ENCODE peak calls at places on chromosome 14, in nine cellular contexts. N, Z, O, P, K, F, I, W and X are unnamed samples.

GRCh38 chr14:71267691-71268090 is 360.4 kb downstream of the PCNX1 start:
- DNase-seq in P (no peak), O (no peak), W (no peak), N (no peak), K (no peak), Z (no peak), F (no peak), I (no peak), X (peak; percentile 18)

GRCh38 chr14:57392830-57393229 is 2.4 kb downstream of the NAA30 start:
- DNase-seq in N (no peak), P (no peak), W (no peak), I (no peak), O (no peak), F (no peak), Z (no peak), K (no peak), X (no peak)

GRCh38 chr14:84485016-84485415 is 1044.9 kb upstream of the FLRT2 start:
- DNase-seq in I (no peak), F (no peak), K (no peak), N (no peak), Z (no peak), O (no peak), W (no peak), P (no peak), X (no peak)

GRCh38 chr14:37406095-37406494 is 189.0 kb downstream of the FOXA1 start:
- DNase-seq in N (no peak), K (no peak), W (no peak), F (no peak), I (no peak), Z (no peak), O (no peak), P (no peak), X (no peak)

GRCh38 chr14:68969278-68969677 is 9.8 kb downstream of the ACTN1 start:
- DNase-seq in N (no peak), F (no peak), Z (no peak), W (no peak), P (no peak), I (peak; percentile 66), O (no peak), K (no peak), X (no peak)

GRCh38 chr14:54804720-54805060 is 97.9 kb downstream of the GCH1 start:
- DNase-seq in P (peak; percentile 39), Z (no peak), K (no peak), N (no peak), F (no peak), O (no peak), W (no peak), I (no peak), X (no peak)

GRCh38 chr14:68137704-68138619 is 318.4 kb downstream of the RAD51B start:
- DNase-seq in F (peak; percentile 90), O (no peak), N (peak; percentile 57), P (peak; percentile 95), Z (no peak), W (no peak), I (peak; percentile 32), K (peak; percentile 80), X (no peak)

GRCh38 chr14:74852922-74853530 is 22.9 kb downstream of the PROX2 start:
- DNase-seq in K (peak; percentile 66), I (no peak), F (no peak), P (no peak), O (no peak), Z (no peak), W (no peak), N (no peak), X (no peak)

GRCh38 chr14:67359319-67359774 is 257 bp downstream of the ATP6V1D start:
- DNase-seq in N (peak; percentile 39), F (peak; percentile 62), K (peak; percentile 24), I (peak; percentile 46), O (no peak), Z (peak; percentile 53), W (peak; percentile 56), P (peak; percentile 54), X (no peak)

GRCh38 chr14:58944226-58944769 is 244.2 kb upstream of the DAAM1 start:
- DNase-seq in K (no peak), Z (no peak), N (no peak), F (peak; percentile 29), O (no peak), I (no peak), P (peak; percentile 59), W (no peak), X (no peak)

GRCh38 chr14:80271389-80271788 is 60.1 kb upstream of the DIO2 start:
- DNase-seq in Z (no peak), O (no peak), N (no peak), I (no peak), F (no peak), W (no peak), P (no peak), K (no peak), X (no peak)

GRCh38 chr14:90651976-90652560 is 164.2 kb downstream of the TTC7B start:
- DNase-seq in O (no peak), P (no peak), F (no peak), N (no peak), I (no peak), W (no peak), K (no peak), Z (no peak), X (no peak)

GRCh38 chr14:99513946-99514551 is 32.8 kb downstream of the CCNK start:
- DNase-seq in N (no peak), P (no peak), I (no peak), W (peak; percentile 44), Z (no peak), K (no peak), F (no peak), O (no peak), X (no peak)

GRCh38 chr14:104184911-104185499 is 46.6 kb downstream of the KIF26A start:
- DNase-seq in K (no peak), P (no peak), I (peak; percentile 72), W (peak; percentile 78), N (peak; percentile 39), Z (no peak), O (no peak), F (no peak), X (no peak)

GRCh38 chr14:67964391-67964812 is 144.8 kb downstream of the RAD51B start:
- DNase-seq in W (no peak), P (no peak), O (no peak), N (no peak), I (no peak), K (no peak), Z (no peak), F (no peak), X (no peak)

GRCh38 chr14:92728781-92729364 is 19.6 kb downstream of the LGMN start:
- DNase-seq in Z (peak; percentile 54), W (no peak), F (no peak), N (peak; percentile 52), K (no peak), I (no peak), P (no peak), O (no peak), X (no peak)

DNA sequence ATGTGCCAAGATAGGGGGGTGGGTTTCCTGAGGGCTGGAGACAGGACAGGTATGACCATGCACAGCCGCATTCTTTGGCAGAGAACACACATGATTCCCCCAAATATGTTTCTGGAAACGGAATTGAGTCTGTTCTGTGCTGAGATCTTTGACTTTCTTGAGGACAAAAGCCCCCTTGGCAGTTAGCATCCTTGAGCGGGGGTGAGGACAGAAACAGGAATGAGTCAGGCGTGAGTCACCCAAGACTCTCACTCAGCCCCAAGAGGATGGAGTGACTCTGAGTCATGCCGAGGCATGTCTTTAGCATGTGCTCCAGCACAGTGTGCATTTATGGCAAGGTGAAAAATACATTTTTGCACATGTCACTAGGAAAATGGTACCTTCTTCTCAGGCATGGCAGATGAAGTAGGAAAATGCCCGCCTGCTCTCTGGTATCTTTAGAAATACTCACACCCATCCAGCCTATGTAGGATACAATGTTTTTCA is 52.1 kb downstream of the DAD1 start:
- DNase-seq in Z (no peak), W (no peak), P (no peak), F (no peak), N (peak; percentile 77), K (peak; percentile 81), I (peak; percentile 73), O (peak; percentile 97), X (no peak)
- H3K27ac ChIP-seq in Z (peak overlapping the region; percentile 28), W (no peak overlapping the region), P (no peak overlapping the region), F (no peak overlapping the region), N (no peak overlapping the region), K (peak overlapping the region; percentile 85), I (no peak overlapping the region), O (peak overlapping the region; percentile 72), X (no peak overlapping the region)

DNA sequence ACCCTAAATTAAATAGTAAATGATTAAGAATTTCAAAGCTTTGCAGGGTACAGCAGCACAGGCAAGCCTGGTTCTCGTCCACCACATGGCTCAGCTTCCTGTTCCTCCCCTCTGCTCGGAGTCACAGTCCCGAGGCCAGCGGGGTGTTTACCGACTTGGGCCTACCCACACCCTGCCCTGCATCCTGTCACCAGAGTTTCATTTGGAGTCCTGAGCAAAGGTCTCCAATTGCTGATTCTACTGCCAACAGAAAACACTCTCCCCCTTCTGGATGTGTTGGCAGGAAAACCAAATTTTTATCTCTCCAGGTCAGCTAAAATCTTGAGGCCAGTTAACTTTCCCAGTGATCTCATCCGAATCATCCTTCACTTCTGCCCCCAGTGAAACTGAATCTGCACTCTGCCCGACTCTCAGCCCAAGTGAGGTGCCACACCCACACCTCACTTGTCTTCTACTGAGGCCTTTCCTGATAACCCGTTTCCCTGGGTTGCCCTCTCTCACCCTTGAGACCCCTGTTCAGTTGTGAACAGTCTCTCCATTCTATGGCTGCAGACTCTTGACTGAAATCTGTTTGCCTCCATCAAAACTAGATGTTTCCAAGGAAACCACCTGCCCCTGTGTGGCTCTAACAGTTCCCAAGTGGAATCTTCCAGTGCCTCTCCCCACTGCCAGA is 71.2 kb downstream of the VCPKMT start:
- DNase-seq in Z (peak; percentile 85), O (peak; percentile 79), W (peak; percentile 85), F (no peak), P (no peak), K (peak; percentile 43), N (peak; percentile 93), I (peak; percentile 88), X (peak; percentile 16)
- H3K27ac ChIP-seq in Z (peak overlapping the region; percentile 83), O (peak overlapping the region; percentile 64), W (peak overlapping the region; percentile 64), F (no peak overlapping the region), P (no peak overlapping the region), K (peak overlapping the region; percentile 71), N (peak overlapping the region; percentile 82), I (peak overlapping the region; percentile 49), X (no peak overlapping the region)

GRCh38 chr14:103093856-103094405 is 594 bp upstream of the EXOC3L4 start:
- DNase-seq in I (no peak), Z (no peak), N (no peak), O (no peak), K (no peak), F (no peak), P (no peak), W (peak; percentile 25), X (no peak)
- H3K27ac ChIP-seq in I (peak overlapping the region; percentile 14), Z (peak overlapping the region; percentile 76), N (no peak overlapping the region), O (no peak overlapping the region), K (no peak overlapping the region), F (no peak overlapping the region), P (no peak overlapping the region), W (no peak overlapping the region), X (no peak overlapping the region)

GRCh38 chr14:31990959-31991541 is 86.1 kb upstream of the ARHGAP5 start:
- DNase-seq in K (no peak), W (no peak), I (no peak), P (no peak), Z (no peak), N (no peak), F (no peak), O (no peak), X (no peak)
- H3K27ac ChIP-seq in K (no peak overlapping the region), W (no peak overlapping the region), I (no peak overlapping the region), P (no peak overlapping the region), Z (no peak overlapping the region), N (no peak overlapping the region), F (no peak overlapping the region), O (no peak overlapping the region), X (no peak overlapping the region)